ENCODE peak calls at places on chromosome 6, in seven cellular contexts. One of them, this sample, is unnamed.

GRCh38 chr6:148342146-148343027 is at the start of gene SASH1:
- DNase-seq in neuronal stem cell: peak
- DNase-seq in H1: peak
- DNase-seq in H9: peak
- DNase-seq in IMR-90: peak
- DNase-seq in mesenchymal stem cell: peak
- DNase-seq in trophoblast cell: peak
- DNase-seq in this sample: peak

GRCh38 chr6:11172501-11173337 is 59.7 kb downstream of the NEDD9 start:
- DNase-seq in neuronal stem cell: peak
- DNase-seq in H1: peak
- DNase-seq in H9: peak
- DNase-seq in IMR-90: peak
- DNase-seq in mesenchymal stem cell: peak
- DNase-seq in trophoblast cell: peak
- DNase-seq in this sample: peak

GRCh38 chr6:36755435-36756348 is 58.1 kb downstream of the RAB44 start:
- DNase-seq in neuronal stem cell: no peak
- DNase-seq in H1: no peak
- DNase-seq in H9: no peak
- DNase-seq in IMR-90: peak
- DNase-seq in mesenchymal stem cell: peak
- DNase-seq in trophoblast cell: peak
- DNase-seq in this sample: no peak

GRCh38 chr6:17908831-17909230 is 78.6 kb downstream of the KIF13A start:
- DNase-seq in neuronal stem cell: no peak
- DNase-seq in H1: no peak
- DNase-seq in H9: no peak
- DNase-seq in IMR-90: no peak
- DNase-seq in mesenchymal stem cell: no peak
- DNase-seq in trophoblast cell: peak
- DNase-seq in this sample: no peak

GRCh38 chr6:122947355-122947754 is 48.7 kb upstream of the CLVS2 start:
- DNase-seq in neuronal stem cell: peak
- DNase-seq in H1: peak
- DNase-seq in H9: peak
- DNase-seq in IMR-90: no peak
- DNase-seq in mesenchymal stem cell: peak
- DNase-seq in trophoblast cell: peak
- DNase-seq in this sample: peak

GRCh38 chr6:30411515-30412207 is 66.7 kb downstream of the RPP21 start:
- DNase-seq in neuronal stem cell: no peak
- DNase-seq in H1: peak
- DNase-seq in H9: peak
- DNase-seq in IMR-90: peak
- DNase-seq in mesenchymal stem cell: peak
- DNase-seq in trophoblast cell: peak
- DNase-seq in this sample: peak

GRCh38 chr6:24274441-24275083 is 83.3 kb downstream of the DCDC2 start:
- DNase-seq in neuronal stem cell: no peak
- DNase-seq in H1: no peak
- DNase-seq in H9: no peak
- DNase-seq in IMR-90: peak
- DNase-seq in mesenchymal stem cell: peak
- DNase-seq in trophoblast cell: peak
- DNase-seq in this sample: peak

GRCh38 chr6:157274471-157275226 is 48.7 kb downstream of the TMEM242 start:
- DNase-seq in neuronal stem cell: peak
- DNase-seq in H1: peak
- DNase-seq in H9: peak
- DNase-seq in IMR-90: peak
- DNase-seq in mesenchymal stem cell: peak
- DNase-seq in trophoblast cell: peak
- DNase-seq in this sample: peak

GRCh38 chr6:79946242-79946641 is 1.1 kb downstream of the ELOVL4 start:
- DNase-seq in neuronal stem cell: peak
- DNase-seq in H1: no peak
- DNase-seq in H9: peak
- DNase-seq in IMR-90: peak
- DNase-seq in mesenchymal stem cell: peak
- DNase-seq in trophoblast cell: no peak
- DNase-seq in this sample: peak

GRCh38 chr6:161292145-161292544 is 18.3 kb upstream of the AGPAT4 start:
- DNase-seq in neuronal stem cell: no peak
- DNase-seq in H1: no peak
- DNase-seq in H9: peak
- DNase-seq in IMR-90: no peak
- DNase-seq in mesenchymal stem cell: no peak
- DNase-seq in trophoblast cell: no peak
- DNase-seq in this sample: peak

GRCh38 chr6:161300823-161301222 is 27.0 kb upstream of the AGPAT4 start:
- DNase-seq in neuronal stem cell: no peak
- DNase-seq in H1: no peak
- DNase-seq in H9: no peak
- DNase-seq in IMR-90: no peak
- DNase-seq in mesenchymal stem cell: no peak
- DNase-seq in trophoblast cell: no peak
- DNase-seq in this sample: no peak

GRCh38 chr6:161301338-161301737 is 27.5 kb upstream of the AGPAT4 start:
- DNase-seq in neuronal stem cell: no peak
- DNase-seq in H1: no peak
- DNase-seq in H9: no peak
- DNase-seq in IMR-90: peak
- DNase-seq in mesenchymal stem cell: peak
- DNase-seq in trophoblast cell: peak
- DNase-seq in this sample: no peak

GRCh38 chr6:161292650-161293281 is 18.9 kb upstream of the AGPAT4 start:
- DNase-seq in neuronal stem cell: no peak
- DNase-seq in H1: no peak
- DNase-seq in H9: no peak
- DNase-seq in IMR-90: no peak
- DNase-seq in mesenchymal stem cell: no peak
- DNase-seq in trophoblast cell: no peak
- DNase-seq in this sample: no peak

DNA sequence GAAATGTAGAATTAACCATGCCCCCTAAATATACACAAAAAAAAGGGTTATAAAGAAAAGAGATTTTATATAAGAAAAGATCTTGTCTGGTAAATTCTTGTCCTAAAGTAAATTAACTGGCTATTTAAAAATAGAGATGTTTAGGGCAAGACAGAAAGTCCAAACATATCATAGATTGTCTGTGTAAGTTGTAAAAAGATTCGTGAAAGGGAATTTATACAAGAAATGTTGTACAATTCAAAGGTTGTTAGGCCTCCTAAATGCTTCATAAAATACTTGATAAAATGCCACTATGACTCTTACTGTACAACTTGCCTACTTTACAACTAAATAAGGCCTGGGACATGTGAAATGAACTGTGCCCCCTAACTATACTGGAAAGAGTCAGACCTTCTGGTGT is 21.9 kb upstream of the AGPAT4 start:
- DNase-seq in neuronal stem cell: no peak
- DNase-seq in H1: no peak
- DNase-seq in H9: no peak
- DNase-seq in IMR-90: no peak
- DNase-seq in mesenchymal stem cell: no peak
- DNase-seq in trophoblast cell: no peak
- DNase-seq in this sample: no peak
- H2BK120ac ChIP-seq in neuronal stem cell: no peak
- H2BK120ac ChIP-seq in H1: no peak
- H2BK120ac ChIP-seq in H9: no peak
- H2BK120ac ChIP-seq in IMR-90: no peak
- H2BK120ac ChIP-seq in mesenchymal stem cell: no peak
- H2BK120ac ChIP-seq in trophoblast cell: no peak
- H2BK120ac ChIP-seq in this sample: no peak

DNA sequence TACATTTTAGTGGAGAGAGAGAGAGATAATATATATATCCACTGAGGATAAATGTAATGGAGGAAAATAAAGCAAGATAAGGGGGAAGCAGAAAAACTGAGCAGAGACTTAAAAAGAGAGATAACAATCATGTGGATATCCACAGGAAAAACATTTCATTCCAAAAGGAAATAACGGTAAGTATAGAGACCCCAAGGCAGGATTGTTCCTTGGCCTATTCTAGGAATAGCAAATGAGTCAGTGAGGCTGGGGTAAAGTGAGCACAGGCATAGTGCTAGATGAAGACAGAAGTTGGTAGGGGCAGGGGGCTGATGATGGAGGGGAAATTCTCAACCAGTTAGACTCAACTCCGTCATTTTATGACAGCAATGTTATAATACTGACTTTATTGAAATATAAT is 11.2 kb downstream of the CDC40 start:
- DNase-seq in neuronal stem cell: no peak
- DNase-seq in H1: no peak
- DNase-seq in H9: no peak
- DNase-seq in IMR-90: no peak
- DNase-seq in mesenchymal stem cell: no peak
- DNase-seq in trophoblast cell: no peak
- DNase-seq in this sample: no peak
- H3K4ac ChIP-seq in neuronal stem cell: no peak
- H3K4ac ChIP-seq in H1: no peak
- H3K4ac ChIP-seq in H9: no peak
- H3K4ac ChIP-seq in IMR-90: no peak
- H3K4ac ChIP-seq in mesenchymal stem cell: no peak
- H3K4ac ChIP-seq in trophoblast cell: no peak
- H3K4ac ChIP-seq in this sample: no peak

GRCh38 chr6:163186527-163186926 is 228.0 kb upstream of the QKI start:
- DNase-seq in neuronal stem cell: no peak
- DNase-seq in H1: no peak
- DNase-seq in H9: no peak
- DNase-seq in IMR-90: no peak
- DNase-seq in mesenchymal stem cell: no peak
- DNase-seq in trophoblast cell: no peak
- DNase-seq in this sample: no peak

GRCh38 chr6:163188746-163189145 is 225.8 kb upstream of the QKI start:
- DNase-seq in neuronal stem cell: no peak
- DNase-seq in H1: no peak
- DNase-seq in H9: no peak
- DNase-seq in IMR-90: no peak
- DNase-seq in mesenchymal stem cell: no peak
- DNase-seq in trophoblast cell: peak
- DNase-seq in this sample: no peak

GRCh38 chr6:163189609-163190008 is 224.9 kb upstream of the QKI start:
- DNase-seq in neuronal stem cell: no peak
- DNase-seq in H1: no peak
- DNase-seq in H9: no peak
- DNase-seq in IMR-90: no peak
- DNase-seq in mesenchymal stem cell: no peak
- DNase-seq in trophoblast cell: no peak
- DNase-seq in this sample: no peak

GRCh38 chr6:163187606-163188005 is 226.9 kb upstream of the QKI start:
- DNase-seq in neuronal stem cell: no peak
- DNase-seq in H1: no peak
- DNase-seq in H9: no peak
- DNase-seq in IMR-90: no peak
- DNase-seq in mesenchymal stem cell: no peak
- DNase-seq in trophoblast cell: no peak
- DNase-seq in this sample: no peak

GRCh38 chr6:163187201-163187600 is 227.3 kb upstream of the QKI start:
- DNase-seq in neuronal stem cell: no peak
- DNase-seq in H1: no peak
- DNase-seq in H9: no peak
- DNase-seq in IMR-90: no peak
- DNase-seq in mesenchymal stem cell: no peak
- DNase-seq in trophoblast cell: no peak
- DNase-seq in this sample: no peak
- H3K23ac ChIP-seq in neuronal stem cell: no peak
- H3K23ac ChIP-seq in H1: no peak
- H3K23ac ChIP-seq in H9: no peak
- H3K23ac ChIP-seq in IMR-90: no peak
- H3K23ac ChIP-seq in mesenchymal stem cell: no peak
- H3K23ac ChIP-seq in trophoblast cell: no peak
- H3K23ac ChIP-seq in this sample: no peak

DNA sequence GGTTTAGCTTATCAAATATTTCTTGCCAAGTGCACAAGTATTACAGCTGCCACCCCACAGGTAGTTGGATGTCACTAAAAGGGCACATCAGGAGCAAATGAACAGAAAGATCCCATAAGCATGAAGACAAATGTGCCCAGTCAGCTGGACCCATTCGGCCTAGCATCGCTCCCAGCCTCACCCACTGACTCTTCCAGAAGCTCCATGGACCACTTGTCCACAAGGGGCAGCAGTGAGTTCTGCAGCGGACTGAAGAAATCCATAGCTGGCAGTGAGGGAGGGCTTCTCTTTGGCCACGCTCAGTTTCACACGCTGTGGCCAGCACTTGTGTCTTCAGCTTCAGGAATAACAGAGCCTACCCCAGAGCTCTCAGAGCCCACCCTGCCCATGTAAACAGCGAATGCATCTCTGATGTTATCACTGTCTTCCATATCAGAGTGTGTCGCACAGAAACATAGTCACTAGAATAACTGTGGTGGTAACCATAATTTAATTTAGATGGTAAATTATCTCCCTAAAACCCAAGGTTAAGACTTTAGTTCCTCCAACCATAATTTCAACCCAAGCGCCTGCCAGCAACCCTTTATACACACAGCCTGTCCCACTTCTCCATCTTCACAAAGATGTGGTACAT is 15.8 kb downstream of the CGA start:
- DNase-seq in neuronal stem cell: peak
- DNase-seq in H1: peak
- DNase-seq in H9: peak
- DNase-seq in IMR-90: peak
- DNase-seq in mesenchymal stem cell: peak
- DNase-seq in trophoblast cell: peak
- DNase-seq in this sample: peak
- H2BK120ac ChIP-seq in neuronal stem cell: no peak
- H2BK120ac ChIP-seq in H1: no peak
- H2BK120ac ChIP-seq in H9: no peak
- H2BK120ac ChIP-seq in IMR-90: no peak
- H2BK120ac ChIP-seq in mesenchymal stem cell: no peak
- H2BK120ac ChIP-seq in trophoblast cell: no peak
- H2BK120ac ChIP-seq in this sample: no peak

GRCh38 chr6:87827291-87827690 is 125.3 kb upstream of the AKIRIN2 start:
- DNase-seq in neuronal stem cell: no peak
- DNase-seq in H1: no peak
- DNase-seq in H9: no peak
- DNase-seq in IMR-90: no peak
- DNase-seq in mesenchymal stem cell: no peak
- DNase-seq in trophoblast cell: no peak
- DNase-seq in this sample: no peak

GRCh38 chr6:87832025-87832825 is 130.2 kb upstream of the AKIRIN2 start:
- DNase-seq in neuronal stem cell: no peak
- DNase-seq in H1: no peak
- DNase-seq in H9: no peak
- DNase-seq in IMR-90: peak
- DNase-seq in mesenchymal stem cell: peak
- DNase-seq in trophoblast cell: peak
- DNase-seq in this sample: peak

GRCh38 chr6:87828044-87828443 is 126.0 kb upstream of the AKIRIN2 start:
- DNase-seq in neuronal stem cell: no peak
- DNase-seq in H1: no peak
- DNase-seq in H9: no peak
- DNase-seq in IMR-90: no peak
- DNase-seq in mesenchymal stem cell: no peak
- DNase-seq in trophoblast cell: no peak
- DNase-seq in this sample: no peak

GRCh38 chr6:87830834-87831374 is 128.9 kb upstream of the AKIRIN2 start:
- DNase-seq in neuronal stem cell: no peak
- DNase-seq in H1: no peak
- DNase-seq in H9: no peak
- DNase-seq in IMR-90: no peak
- DNase-seq in mesenchymal stem cell: no peak
- DNase-seq in trophoblast cell: no peak
- DNase-seq in this sample: no peak

GRCh38 chr6:87829622-87830121 is 127.6 kb upstream of the AKIRIN2 start:
- DNase-seq in neuronal stem cell: no peak
- DNase-seq in H1: no peak
- DNase-seq in H9: no peak
- DNase-seq in IMR-90: no peak
- DNase-seq in mesenchymal stem cell: no peak
- DNase-seq in trophoblast cell: no peak
- DNase-seq in this sample: no peak
- H3K4ac ChIP-seq in neuronal stem cell: no peak
- H3K4ac ChIP-seq in H1: no peak
- H3K4ac ChIP-seq in H9: no peak
- H3K4ac ChIP-seq in IMR-90: no peak
- H3K4ac ChIP-seq in mesenchymal stem cell: no peak
- H3K4ac ChIP-seq in trophoblast cell: no peak
- H3K4ac ChIP-seq in this sample: no peak

This sample was measured in mesendoderm.